ENCODE peak calls at places on chromosome 22, in eight cellular contexts. B is lower leg skin, G is NB4, Q is gastrocnemius medialis, O is stomach, A is ovary, F is spleen, L is IMR-90. X is an unnamed sample.

GRCh38 chr22:42619261-42620063 is 4.8 kb upstream of the POLDIP3 start:
- DNase-seq in B (no peak), G (no peak), Q (no peak), O (no peak), A (no peak), F (no peak), L (no peak), X (no peak)

GRCh38 chr22:48838846-48839730 is 988.6 kb downstream of the BRD1 start:
- DNase-seq in B (no peak), G (no peak), Q (no peak), O (no peak), A (no peak), F (no peak), L (no peak), X (no peak)

GRCh38 chr22:38681784-38682335 is at the start of gene TOMM22:
- DNase-seq in B (peak; percentile 76), G (peak; percentile 92), Q (peak; percentile 76), O (peak; percentile 91), A (peak; percentile 87), F (peak; percentile 98), L (peak; percentile 83), X (peak; percentile 92)

GRCh38 chr22:49570032-49570848 is 257.4 kb downstream of the BRD1 start:
- DNase-seq in B (no peak), G (peak; percentile 13), Q (no peak), O (peak; percentile 10), A (no peak), F (peak; percentile 56), L (no peak), X (no peak)

GRCh38 chr22:45334068-45334467 is 24.3 kb downstream of the FAM118A start:
- DNase-seq in B (no peak), G (no peak), Q (peak; percentile 36), O (no peak), A (no peak), F (no peak), L (no peak), X (no peak)

GRCh38 chr22:31879585-31879984 is 64.8 kb upstream of the YWHAH start:
- DNase-seq in B (no peak), G (no peak), Q (peak; percentile 6), O (no peak), A (no peak), F (no peak), L (no peak), X (no peak)

GRCh38 chr22:39928556-39929401 is 27.9 kb downstream of the GRAP2 start:
- DNase-seq in B (no peak), G (no peak), Q (no peak), O (no peak), A (no peak), F (no peak), L (no peak), X (no peak)

GRCh38 chr22:45896153-45896951 is 80.6 kb downstream of the WNT7B start:
- DNase-seq in B (no peak), G (no peak), Q (no peak), O (no peak), A (no peak), F (no peak), L (no peak), X (no peak)

GRCh38 chr22:31630331-31631329 is 31.4 kb downstream of the PISD start:
- DNase-seq in B (peak; percentile 69), G (peak; percentile 90), Q (peak; percentile 31), O (peak; percentile 79), A (peak; percentile 80), F (peak; percentile 98), L (peak; percentile 74), X (peak; percentile 88)

GRCh38 chr22:36971305-36971704 is 47.9 kb downstream of the TST start:
- DNase-seq in B (no peak), G (no peak), Q (no peak), O (no peak), A (no peak), F (no peak), L (no peak), X (no peak)

GRCh38 chr22:21738966-21739365 is 3.4 kb upstream of the YPEL1 start:
- DNase-seq in B (no peak), G (no peak), Q (no peak), O (no peak), A (no peak), F (no peak), L (no peak), X (no peak)

GRCh38 chr22:32665676-32666075 is 135.8 kb upstream of the TIMP3 start:
- DNase-seq in B (no peak), G (no peak), Q (no peak), O (no peak), A (no peak), F (no peak), L (peak; percentile 55), X (no peak)

GRCh38 chr22:24953294-24954113 is 988 bp downstream of the KIAA1671 start:
- DNase-seq in B (no peak), G (no peak), Q (no peak), O (peak; percentile 64), A (peak; percentile 56), F (no peak), L (no peak), X (no peak)

GRCh38 chr22:24954114-24954463 is 1.6 kb downstream of the KIAA1671 start:
- DNase-seq in B (no peak), G (no peak), Q (no peak), O (no peak), A (no peak), F (no peak), L (no peak), X (no peak)

GRCh38 chr22:24952837-24953293 is 349 bp downstream of the KIAA1671 start:
- DNase-seq in B (peak; percentile 38), G (no peak), Q (no peak), O (peak; percentile 61), A (no peak), F (peak; percentile 78), L (peak; percentile 7), X (no peak)

GRCh38 chr22:24950272-24950902 is 2.1 kb upstream of the KIAA1671 start:
- DNase-seq in B (no peak), G (no peak), Q (no peak), O (no peak), A (no peak), F (no peak), L (peak; percentile 8), X (no peak)

DNA sequence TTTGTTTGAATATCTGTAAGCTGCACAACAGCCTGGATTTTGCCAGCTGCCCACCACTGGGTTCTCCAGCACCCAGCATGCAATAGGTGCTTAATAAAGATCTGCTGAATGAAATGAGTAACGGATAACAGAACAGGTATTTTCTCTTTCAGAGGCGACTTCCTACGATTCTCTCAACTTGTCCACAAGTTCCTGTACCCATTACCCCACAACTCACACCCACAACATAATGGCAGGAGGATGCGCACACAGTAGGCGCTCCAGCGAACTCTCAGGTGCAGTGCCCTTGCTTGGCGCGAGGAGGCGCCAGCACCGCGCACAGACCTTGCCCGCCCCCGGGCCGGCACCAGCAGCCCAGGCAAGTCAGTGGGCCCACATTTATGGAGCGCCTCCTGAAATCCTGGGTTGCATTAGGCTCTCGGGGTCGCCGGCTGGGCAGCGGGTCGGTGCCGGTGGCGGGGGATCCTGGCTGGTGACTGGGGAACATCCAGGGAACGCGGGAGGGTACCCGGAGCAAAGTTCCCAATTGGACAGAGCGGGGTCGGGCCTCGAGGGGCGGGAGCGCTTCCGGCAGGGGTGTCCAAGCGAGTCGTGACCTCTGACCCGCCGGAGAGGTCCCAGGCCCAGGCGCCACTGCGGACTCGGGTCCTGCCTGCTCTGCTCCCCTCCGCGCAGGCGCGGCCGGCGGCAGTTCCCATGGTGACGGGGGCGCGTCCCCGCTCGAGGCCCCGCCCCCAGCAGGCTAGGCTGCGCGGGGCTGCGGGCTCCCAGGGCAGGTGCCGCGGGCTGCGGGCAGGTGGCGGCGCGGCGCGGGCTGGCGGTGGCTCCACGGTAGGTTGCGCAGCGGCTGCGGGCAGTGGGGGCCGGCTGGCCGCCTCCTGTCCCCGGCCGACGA is at the start of gene KIAA1671:
- DNase-seq in B (peak; percentile 64), G (peak; percentile 56), Q (peak; percentile 57), O (peak; percentile 91), A (peak; percentile 94), F (peak; percentile 93), L (peak; percentile 27), X (peak; percentile 77)
- TF ChIP-seq POLR2A in B (no peak), G (no peak), Q (peak; percentile 31), O (no peak), A (peak; percentile 39), F (no peak), L (no peak), X (no peak)

GRCh38 chr22:29787371-29787980 is 20.3 kb downstream of the UQCR10 start:
- DNase-seq in B (no peak), G (no peak), Q (no peak), O (no peak), A (no peak), F (no peak), L (no peak), X (no peak)
- TF ChIP-seq POLR2A in B (no peak), G (no peak), Q (no peak), O (no peak), A (no peak), F (no peak), L (no peak), X (no peak)

DNA sequence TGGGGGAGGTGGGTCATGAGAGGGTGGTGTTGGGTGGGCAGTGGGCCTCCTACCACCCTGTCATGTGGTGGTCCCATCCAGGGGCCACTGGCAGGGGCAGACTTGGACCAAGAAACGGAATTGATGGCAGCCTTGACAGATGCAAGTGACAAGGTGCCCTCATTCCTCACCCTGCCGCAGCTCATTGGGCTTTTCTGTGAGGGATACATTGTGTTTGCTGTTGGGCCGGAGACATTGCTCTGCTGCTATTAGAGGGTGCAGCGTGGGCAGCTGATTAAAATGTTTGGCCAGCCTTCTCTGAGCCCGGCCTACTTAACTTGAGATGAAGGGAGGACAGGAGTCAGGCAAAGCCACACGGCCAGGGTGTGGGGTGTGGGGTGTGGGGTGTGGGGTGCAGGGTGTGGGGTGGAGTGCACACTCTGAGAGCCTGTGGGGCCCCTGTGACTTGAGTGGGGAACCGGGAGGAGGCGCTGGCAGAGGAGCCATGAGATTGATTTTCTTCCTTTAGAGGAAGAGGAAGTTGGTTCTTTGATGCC is 351.5 kb downstream of the TBC1D22A start:
- DNase-seq in B (no peak), G (no peak), Q (no peak), O (no peak), A (peak; percentile 15), F (no peak), L (no peak), X (no peak)
- TF ChIP-seq POLR2A in B (no peak), G (no peak), Q (no peak), O (no peak), A (no peak), F (no peak), L (no peak), X (no peak)

DNA sequence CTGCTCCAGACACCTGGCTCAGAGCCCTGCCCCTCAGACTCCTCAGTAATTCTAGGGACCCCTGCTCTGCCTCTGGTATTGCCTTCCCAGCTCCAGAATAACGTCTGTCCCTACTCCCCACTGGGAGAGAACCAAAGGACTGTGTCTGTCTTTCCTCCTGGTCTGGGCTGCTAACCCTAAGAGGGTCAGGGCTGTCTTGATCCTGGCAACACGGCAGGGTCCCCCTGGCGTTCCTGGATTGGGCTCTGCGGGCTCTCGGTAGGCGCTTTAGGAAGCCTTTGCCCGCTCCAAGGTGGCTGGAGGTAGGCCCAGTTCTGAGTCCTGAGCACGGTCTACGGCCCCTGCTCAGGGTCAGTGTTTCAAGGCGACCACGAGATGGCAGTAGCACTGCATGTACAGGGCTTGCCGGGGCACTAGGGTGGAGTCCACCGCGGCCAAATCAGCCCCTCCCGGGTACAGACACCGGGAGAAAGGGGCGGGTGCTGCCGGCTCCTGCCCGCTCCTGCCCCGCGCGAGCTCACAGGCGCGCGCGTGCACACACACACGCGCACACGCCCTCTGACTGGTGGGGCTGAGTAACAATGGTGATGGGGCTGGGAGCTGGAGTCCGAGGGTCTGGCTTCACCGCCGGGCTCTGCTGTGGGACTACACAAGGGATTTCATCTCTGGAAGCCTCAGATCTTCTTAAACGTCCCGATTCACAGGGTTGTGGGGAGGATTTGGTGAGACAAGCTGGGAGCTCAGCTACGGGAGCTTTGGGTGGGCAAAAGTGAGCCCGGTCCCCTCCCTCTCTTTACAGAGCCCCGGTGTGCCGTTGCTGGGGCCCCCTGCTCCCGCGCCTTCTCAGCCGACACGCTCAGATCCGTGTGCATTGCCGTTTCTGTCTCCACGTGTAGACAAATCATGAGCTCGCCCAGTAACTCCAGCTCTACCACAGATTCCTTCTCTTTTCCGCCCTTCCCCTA is 30.1 kb upstream of the HMOX1 start:
- DNase-seq in B (peak; percentile 89), G (peak; percentile 89), Q (peak; percentile 95), O (peak; percentile 92), A (peak; percentile 95), F (peak; percentile 97), L (peak; percentile 89), X (peak; percentile 89)
- TF ChIP-seq POLR2A in B (no peak), G (no peak), Q (peak; percentile 68), O (no peak), A (peak; percentile 55), F (no peak), L (peak; percentile 60), X (no peak)